ENCODE peak calls at places on chromosomes 5 and 9, in ten cellular contexts. V is WTC11; U is stromal cell of bone marrow; L is head of caudate nucleus; N is CD8-positive, alpha-beta T cell; E is activated CD4-positive, alpha-beta T cell treated with anti-CD3 and anti-CD28 coated beads, Interleukin-2, amount 50 U/mL, for 24 hours; Q is aorta; D is activated naive CD4-positive, alpha-beta T cell treated with anti-CD3 and anti-CD28 coated beads, Interleukin-2, amount 10 ng/mL, durations not matched to agents 7 days and 5 days; Z is stimulated activated CD4-positive, alpha-beta T cell treated with anti-CD3 and anti-CD28 coated beads, Interleukin-2, amount 100 ng/mL, for 48 hours; C is NCI-H460. Y is an unnamed sample.

GRCh38 chr9:12813960-12814876 is 39.4 kb downstream of the LURAP1L start:
- DNase-seq in V (no peak), U (peak), L (no peak), N (no peak), E (no peak), Q (peak), D (no peak), Z (no peak), C (peak), Y (peak)

GRCh38 chr5:131610198-131611063 is 24.6 kb downstream of the RAPGEF6 start:
- DNase-seq in V (no peak), U (no peak), L (no peak), N (no peak), E (no peak), Q (no peak), D (no peak), Z (no peak), C (no peak), Y (peak)

GRCh38 chr5:148913985-148914421 is 87.6 kb downstream of the ADRB2 start:
- DNase-seq in V (no peak), U (no peak), L (no peak), N (no peak), E (no peak), Q (no peak), D (no peak), Z (no peak), C (no peak), Y (peak)

GRCh38 chr9:131642496-131643083 is 97.3 kb downstream of the PRRT1B start:
- DNase-seq in V (no peak), U (no peak), L (no peak), N (no peak), E (no peak), Q (no peak), D (peak), Z (no peak), C (no peak), Y (no peak)

GRCh38 chr9:135552021-135552697 is 6.2 kb downstream of the OBP2A start:
- DNase-seq in V (no peak), U (no peak), L (no peak), N (no peak), E (no peak), Q (no peak), D (no peak), Z (no peak), C (no peak), Y (no peak)

GRCh38 chr5:159877894-159878448 is 38.3 kb upstream of the ADRA1B start:
- DNase-seq in V (no peak), U (no peak), L (peak), N (no peak), E (no peak), Q (peak), D (no peak), Z (no peak), C (no peak), Y (no peak)

GRCh38 chr5:150671509-150672236 is 10.6 kb downstream of the MYOZ3 start:
- DNase-seq in V (peak), U (no peak), L (no peak), N (no peak), E (no peak), Q (peak), D (peak), Z (no peak), C (no peak), Y (no peak)

GRCh38 chr5:139814191-139814601 is 18.6 kb downstream of the PSD2 start:
- DNase-seq in V (no peak), U (no peak), L (no peak), N (no peak), E (no peak), Q (peak), D (no peak), Z (no peak), C (no peak), Y (no peak)

GRCh38 chr5:172837640-172838039 is 3.6 kb downstream of the ERGIC1 start:
- DNase-seq in V (no peak), U (no peak), L (no peak), N (peak), E (no peak), Q (peak), D (peak), Z (no peak), C (no peak), Y (no peak)

GRCh38 chr5:126912607-126913006 is 117.8 kb downstream of the MARCHF3 start:
- DNase-seq in V (no peak), U (no peak), L (no peak), N (no peak), E (no peak), Q (no peak), D (no peak), Z (no peak), C (no peak), Y (peak)

GRCh38 chr9:133160742-133161541 is 2.8 kb downstream of the GBGT1 start:
- DNase-seq in V (peak), U (peak), L (no peak), N (peak), E (no peak), Q (peak), D (peak), Z (no peak), C (peak), Y (peak)